ENCODE peak calls at places on chromosomes 2 and 18, in ten cellular contexts. S, D, P, I, W, Z, G, L, Y and M are unnamed samples.

GRCh38 chr2:70696142-70696541 is 71.9 kb downstream of the ADD2 start:
- DNase-seq in S (no peak), D (no peak), P (peak), I (no peak), W (no peak), Z (no peak), G (peak), L (peak), Y (no peak), M (no peak)

GRCh38 chr18:58991127-58991798 is 126.6 kb downstream of the ZNF532 start:
- DNase-seq in S (no peak), D (no peak), P (no peak), I (no peak), W (no peak), Z (no peak), G (no peak), L (no peak), Y (no peak), M (no peak)

GRCh38 chr2:205984381-205984780 is 101.6 kb downstream of the INO80D start:
- DNase-seq in S (no peak), D (no peak), P (no peak), I (no peak), W (no peak), Z (no peak), G (peak), L (no peak), Y (no peak), M (no peak)

GRCh38 chr2:61420986-61421546 is 49.8 kb downstream of the USP34 start:
- DNase-seq in S (no peak), D (no peak), P (no peak), I (no peak), W (no peak), Z (no peak), G (no peak), L (no peak), Y (no peak), M (no peak)

GRCh38 chr2:45623120-45623519 is 12.1 kb upstream of the SRBD1 start:
- DNase-seq in S (no peak), D (no peak), P (no peak), I (no peak), W (no peak), Z (no peak), G (no peak), L (no peak), Y (no peak), M (no peak)

GRCh38 chr2:43131051-43131889 is 95.1 kb downstream of the ZFP36L2 start:
- DNase-seq in S (peak), D (peak), P (peak), I (peak), W (peak), Z (peak), G (peak), L (peak), Y (peak), M (peak)

GRCh38 chr2:38443021-38443541 is 66.0 kb upstream of the ATL2 start:
- DNase-seq in S (no peak), D (no peak), P (peak), I (no peak), W (peak), Z (no peak), G (no peak), L (no peak), Y (no peak), M (no peak)

GRCh38 chr2:237714690-237715458 is 83.7 kb upstream of the RBM44 start:
- DNase-seq in S (peak), D (no peak), P (peak), I (no peak), W (peak), Z (no peak), G (peak), L (no peak), Y (peak), M (no peak)

GRCh38 chr18:45254683-45255082 is 360.6 kb upstream of the SLC14A2 start:
- DNase-seq in S (no peak), D (no peak), P (no peak), I (no peak), W (peak), Z (peak), G (no peak), L (no peak), Y (no peak), M (no peak)

GRCh38 chr2:120943403-120944034 is 207.9 kb downstream of the GLI2 start:
- DNase-seq in S (no peak), D (no peak), P (no peak), I (no peak), W (no peak), Z (no peak), G (no peak), L (no peak), Y (no peak), M (no peak)

GRCh38 chr2:120945832-120946231 is 210.2 kb downstream of the GLI2 start:
- DNase-seq in S (no peak), D (no peak), P (no peak), I (no peak), W (no peak), Z (no peak), G (no peak), L (no peak), Y (no peak), M (no peak)

GRCh38 chr2:120947327-120947726 is 211.7 kb downstream of the GLI2 start:
- DNase-seq in S (no peak), D (no peak), P (no peak), I (no peak), W (no peak), Z (no peak), G (no peak), L (no peak), Y (no peak), M (no peak)

GRCh38 chr2:120944575-120944974 is 208.9 kb downstream of the GLI2 start:
- DNase-seq in S (no peak), D (no peak), P (no peak), I (no peak), W (no peak), Z (no peak), G (no peak), L (no peak), Y (no peak), M (no peak)

DNA sequence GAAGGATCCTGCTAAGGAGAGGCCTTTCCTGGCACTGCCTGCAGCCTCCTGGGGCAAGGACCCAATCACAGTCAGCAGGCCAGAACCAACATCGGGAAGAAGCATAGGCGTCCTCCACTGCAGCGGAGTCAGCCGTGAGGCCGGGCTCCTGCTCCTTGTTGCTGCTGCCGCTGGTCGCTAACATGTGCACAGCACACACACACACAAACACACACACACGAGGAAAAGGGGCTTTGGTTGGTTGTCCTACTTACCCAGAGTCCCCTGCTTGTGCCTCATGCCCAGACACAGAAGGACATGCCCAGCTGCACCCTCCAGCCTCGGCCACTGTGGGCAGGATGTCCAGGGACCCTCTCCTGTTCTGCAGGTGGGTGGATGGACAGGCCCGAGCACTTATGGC is 209.4 kb downstream of the GLI2 start:
- DNase-seq in S (no peak), D (no peak), P (no peak), I (no peak), W (no peak), Z (no peak), G (no peak), L (no peak), Y (no peak), M (no peak)
- TF ChIP-seq POLR2A in S (no peak), D (no peak), P (no peak), I (no peak), W (no peak), Z (no peak), G (no peak), L (no peak), Y (no peak), M (no peak)

DNA sequence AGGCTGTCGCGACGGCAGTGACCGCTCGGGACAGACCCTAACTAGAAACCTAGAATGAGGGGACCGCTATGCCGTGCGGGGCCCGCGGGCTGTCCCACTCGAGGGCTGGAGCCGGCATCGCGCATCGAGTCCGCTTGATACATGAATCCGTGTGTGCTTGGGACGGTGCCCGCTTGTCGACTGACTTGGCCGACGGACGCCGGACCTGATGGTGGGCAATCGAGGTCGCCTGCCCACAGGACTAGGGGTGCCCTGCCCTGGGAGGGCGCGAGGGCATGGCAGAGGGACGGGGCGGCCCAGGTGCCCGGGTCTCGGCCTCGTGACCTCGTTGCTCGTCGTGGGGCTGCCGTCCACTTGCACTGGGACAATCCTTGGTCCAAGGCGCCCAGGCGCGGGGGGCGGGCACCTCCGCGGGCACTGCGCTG is 688 bp upstream of the PTMA start:
- DNase-seq in S (no peak), D (peak), P (no peak), I (peak), W (peak), Z (peak), G (peak), L (no peak), Y (no peak), M (no peak)
- TF ChIP-seq POLR2A in S (no peak), D (peak), P (peak), I (no peak), W (no peak), Z (peak), G (no peak), L (no peak), Y (peak), M (peak)

GRCh38 chr2:3472966-3473365 is 46.4 kb downstream of the ADI1 start:
- DNase-seq in S (no peak), D (no peak), P (no peak), I (no peak), W (no peak), Z (no peak), G (no peak), L (no peak), Y (no peak), M (no peak)

GRCh38 chr2:3470166-3470651 is 49.1 kb downstream of the ADI1 start:
- DNase-seq in S (no peak), D (no peak), P (peak), I (no peak), W (peak), Z (peak), G (no peak), L (no peak), Y (peak), M (no peak)

GRCh38 chr2:3472296-3472695 is 47.0 kb downstream of the ADI1 start:
- DNase-seq in S (no peak), D (no peak), P (no peak), I (no peak), W (no peak), Z (no peak), G (no peak), L (no peak), Y (no peak), M (no peak)

GRCh38 chr2:3469486-3469885 is 49.8 kb downstream of the ADI1 start:
- DNase-seq in S (no peak), D (no peak), P (no peak), I (no peak), W (peak), Z (no peak), G (no peak), L (no peak), Y (no peak), M (no peak)

GRCh38 chr2:3470856-3471737 is 48.2 kb downstream of the ADI1 start:
- DNase-seq in S (no peak), D (no peak), P (no peak), I (no peak), W (no peak), Z (no peak), G (no peak), L (no peak), Y (no peak), M (no peak)
- TF ChIP-seq POLR2A in S (no peak), D (no peak), P (no peak), I (no peak), W (no peak), Z (no peak), G (no peak), L (no peak), Y (no peak), M (no peak)

GRCh38 chr2:109173311-109174171 is 44.5 kb downstream of the SH3RF3 start:
- DNase-seq in S (no peak), D (no peak), P (peak), I (peak), W (peak), Z (peak), G (peak), L (no peak), Y (no peak), M (peak)
- TF ChIP-seq POLR2A in S (no peak), D (no peak), P (no peak), I (no peak), W (no peak), Z (no peak), G (no peak), L (no peak), Y (no peak), M (no peak)

DNA sequence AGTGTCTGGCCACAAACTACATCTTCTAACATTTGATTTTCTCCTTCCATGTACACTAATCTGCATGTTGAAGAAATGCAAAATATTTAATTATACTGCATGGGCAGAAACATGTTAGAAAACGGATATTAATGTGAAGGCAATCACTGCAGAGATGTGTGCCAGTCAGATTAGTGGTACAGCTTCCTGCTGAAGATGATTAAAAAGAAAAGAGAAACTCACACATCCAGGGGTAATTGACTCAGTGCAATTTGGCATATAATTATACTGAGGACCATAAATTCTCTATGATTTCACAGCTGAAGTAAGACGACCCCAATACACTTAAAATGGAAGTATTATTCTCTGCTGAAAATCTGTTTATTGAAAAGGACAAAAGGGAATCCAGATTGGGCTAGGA is 243.4 kb downstream of the TGIF1 start:
- DNase-seq in S (no peak), D (no peak), P (no peak), I (no peak), W (no peak), Z (no peak), G (no peak), L (no peak), Y (no peak), M (no peak)
- TF ChIP-seq POLR2A in S (no peak), D (no peak), P (no peak), I (no peak), W (no peak), Z (no peak), G (no peak), L (no peak), Y (no peak), M (no peak)